ENCODE peak calls at places on chromosomes 13 and 19, in seven cellular contexts. W, K, B, H, M, D and Z are unnamed samples.

GRCh38 chr13:98450495-98451167 is 126.3 kb downstream of the STK24 start:
- DNase-seq in W (no peak), K (peak; percentile 38), B (no peak), H (no peak), M (peak; percentile 54), D (no peak), Z (no peak)

GRCh38 chr13:109789262-109789661 is 2.9 kb upstream of the IRS2 start:
- DNase-seq in W (no peak), K (no peak), B (no peak), H (no peak), M (no peak), D (no peak), Z (no peak)

GRCh38 chr13:41858783-41859182 is 102.1 kb downstream of the VWA8 start:
- DNase-seq in W (no peak), K (no peak), B (no peak), H (no peak), M (no peak), D (no peak), Z (no peak)

GRCh38 chr13:111518161-111518791 is 197.8 kb downstream of the TEX29 start:
- DNase-seq in W (no peak), K (no peak), B (no peak), H (no peak), M (no peak), D (no peak), Z (no peak)

GRCh38 chr19:6115992-6116391 is 5.7 kb upstream of the RFX2 start:
- DNase-seq in W (no peak), K (no peak), B (no peak), H (no peak), M (no peak), D (no peak), Z (no peak)

GRCh38 chr13:21336609-21337008 is 122.5 kb downstream of the ZDHHC20 start:
- DNase-seq in W (no peak), K (no peak), B (no peak), H (no peak), M (no peak), D (peak; percentile 12), Z (no peak)

GRCh38 chr19:18470153-18470552 is 32.2 kb upstream of the ISYNA1 start:
- DNase-seq in W (no peak), K (no peak), B (no peak), H (peak; percentile 85), M (no peak), D (peak; percentile 86), Z (no peak)

GRCh38 chr13:101481421-101481820 is 28.9 kb downstream of the ITGBL1 start:
- DNase-seq in W (no peak), K (no peak), B (no peak), H (no peak), M (no peak), D (no peak), Z (no peak)

GRCh38 chr19:3950871-3951861 is 18.3 kb downstream of the NMRK2 start:
- DNase-seq in W (no peak), K (peak; percentile 78), B (no peak), H (no peak), M (no peak), D (no peak), Z (no peak)

GRCh38 chr13:44429311-44429710 is 55.7 kb downstream of the SERP2 start:
- DNase-seq in W (no peak), K (no peak), B (no peak), H (no peak), M (no peak), D (no peak), Z (no peak)

GRCh38 chr13:106299616-106300015 is 235.8 kb downstream of the EFNB2 start:
- DNase-seq in W (no peak), K (no peak), B (no peak), H (no peak), M (no peak), D (no peak), Z (no peak)

GRCh38 chr13:40247845-40248244 is 418.6 kb downstream of the FOXO1 start:
- DNase-seq in W (peak; percentile 89), K (no peak), B (no peak), H (no peak), M (no peak), D (no peak), Z (no peak)

GRCh38 chr13:42981853-42982252 is 10.2 kb downstream of the EPSTI1 start:
- DNase-seq in W (peak; percentile 93), K (no peak), B (no peak), H (no peak), M (no peak), D (no peak), Z (no peak)

GRCh38 chr19:46410205-46411087 is 2.9 kb downstream of the CCDC8 start:
- DNase-seq in W (no peak), K (no peak), B (no peak), H (no peak), M (no peak), D (no peak), Z (no peak)
- H3K4me3 ChIP-seq in W (no peak overlapping the region), K (no peak overlapping the region), B (peak overlapping the region; percentile 72), H (no peak overlapping the region), M (peak overlapping the region; percentile 56), D (no peak overlapping the region), Z (no peak overlapping the region)

GRCh38 chr19:14516048-14516534 is 2.1 kb downstream of the DNAJB1 start:
- DNase-seq in W (no peak), K (no peak), B (no peak), H (no peak), M (peak; percentile 70), D (no peak), Z (no peak)
- TF ChIP-seq CTCF in W (peak; percentile 26), K (no peak), B (no peak), H (peak; percentile 28), M (peak; percentile 7), D (no peak), Z (no peak)

GRCh38 chr13:29508874-29509249 is 86.6 kb downstream of the SLC7A1 start:
- DNase-seq in W (no peak), K (no peak), B (no peak), H (no peak), M (no peak), D (no peak), Z (no peak)

GRCh38 chr13:29509999-29510586 is 85.4 kb downstream of the SLC7A1 start:
- DNase-seq in W (no peak), K (no peak), B (no peak), H (no peak), M (no peak), D (no peak), Z (no peak)

GRCh38 chr13:29511980-29512379 is 83.5 kb downstream of the SLC7A1 start:
- DNase-seq in W (no peak), K (no peak), B (no peak), H (no peak), M (peak; percentile 39), D (no peak), Z (peak; percentile 69)

GRCh38 chr13:29511439-29511814 is 84.1 kb downstream of the SLC7A1 start:
- DNase-seq in W (no peak), K (no peak), B (no peak), H (no peak), M (peak; percentile 39), D (no peak), Z (no peak)

GRCh38 chr13:29510698-29511438 is 84.6 kb downstream of the SLC7A1 start:
- DNase-seq in W (no peak), K (no peak), B (no peak), H (no peak), M (no peak), D (no peak), Z (no peak)
- H3K4me3 ChIP-seq in W (no peak overlapping the region), K (no peak overlapping the region), B (no peak overlapping the region), H (no peak overlapping the region), M (no peak overlapping the region), D (no peak overlapping the region), Z (no peak overlapping the region)

GRCh38 chr13:108268713-108269112 is 805 bp upstream of the TNFSF13B start:
- DNase-seq in W (no peak), K (no peak), B (no peak), H (no peak), M (no peak), D (no peak), Z (no peak)

GRCh38 chr13:108267338-108267737 is 2.2 kb upstream of the TNFSF13B start:
- DNase-seq in W (no peak), K (no peak), B (no peak), H (no peak), M (no peak), D (no peak), Z (no peak)

GRCh38 chr13:108270442-108270841 is 924 bp downstream of the TNFSF13B start:
- DNase-seq in W (no peak), K (no peak), B (no peak), H (no peak), M (no peak), D (no peak), Z (no peak)

GRCh38 chr13:108272333-108272732 is 2.8 kb downstream of the TNFSF13B start:
- DNase-seq in W (peak; percentile 53), K (no peak), B (no peak), H (no peak), M (no peak), D (no peak), Z (no peak)

DNA sequence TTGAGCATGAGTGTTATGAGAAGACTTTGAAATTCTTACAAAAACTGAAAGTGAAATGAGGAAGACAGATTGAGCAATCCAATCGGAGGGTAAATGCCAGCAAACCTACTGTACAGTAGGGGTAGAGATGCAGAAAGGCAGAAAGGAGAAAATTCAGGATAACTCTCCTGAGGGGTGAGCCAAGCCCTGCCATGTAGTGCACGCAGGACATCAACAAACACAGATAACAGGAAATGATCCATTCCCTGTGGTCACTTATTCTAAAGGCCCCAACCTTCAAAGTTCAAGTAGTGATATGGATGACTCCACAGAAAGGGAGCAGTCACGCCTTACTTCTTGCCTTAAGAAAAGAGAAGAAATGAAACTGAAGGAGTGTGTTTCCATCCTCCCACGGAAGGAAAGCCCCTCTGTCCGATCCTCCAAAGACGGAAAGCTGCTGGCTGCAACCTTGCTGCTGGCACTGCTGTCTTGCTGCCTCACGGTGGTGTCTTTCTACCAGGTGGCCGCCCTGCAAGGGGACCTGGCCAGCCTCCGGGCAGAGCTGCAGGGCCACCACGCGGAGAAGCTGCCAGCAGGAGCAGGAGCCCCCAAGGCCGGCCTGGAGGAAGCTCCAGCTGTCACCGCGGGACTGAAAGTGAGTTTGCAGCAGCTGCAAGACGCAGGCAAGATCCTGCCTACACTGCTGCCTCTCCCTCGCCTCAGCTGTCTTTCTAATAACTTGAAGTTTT is at the start of gene TNFSF13B:
- DNase-seq in W (no peak), K (peak; percentile 36), B (no peak), H (peak; percentile 60), M (peak; percentile 80), D (peak; percentile 53), Z (no peak)
- TF ChIP-seq CTCF in W (no peak), K (no peak), B (no peak), H (peak; percentile 31), M (no peak), D (peak; percentile 21), Z (no peak)

DNA sequence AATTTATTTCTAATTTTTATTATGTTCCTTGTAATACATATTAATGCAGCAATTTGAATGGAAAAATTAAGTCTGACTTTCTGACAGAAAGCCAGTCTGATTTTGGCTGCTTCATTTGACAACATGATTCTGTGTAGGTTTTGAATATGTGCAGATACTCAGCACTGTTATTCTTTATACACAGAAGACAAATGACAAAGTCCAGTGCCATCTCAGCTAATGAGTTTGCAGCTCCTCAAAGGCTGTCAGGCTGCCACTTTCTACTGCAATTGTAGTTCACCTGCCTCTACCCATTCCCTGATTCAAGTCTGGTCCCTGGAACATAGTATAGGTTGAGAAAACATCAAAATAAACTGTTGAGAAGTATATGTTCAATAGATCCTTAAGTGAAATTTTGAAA is 2.9 kb upstream of the CHAMP1 start:
- DNase-seq in W (no peak), K (no peak), B (no peak), H (no peak), M (no peak), D (no peak), Z (no peak)
- H3K4me3 ChIP-seq in W (no peak overlapping the region), K (no peak overlapping the region), B (no peak overlapping the region), H (no peak overlapping the region), M (no peak overlapping the region), D (no peak overlapping the region), Z (no peak overlapping the region)